ENCODE peak calls at places on chromosomes 7 and 10, in nine cellular contexts. K, F, D, H, N, J, Y, M and I are unnamed samples.

GRCh38 chr10:37752309-37752875 is 105.0 kb downstream of the ZNF248 start:
- DNase-seq in K (no peak), F (no peak), D (no peak), H (no peak), N (no peak), J (no peak), Y (no peak), M (no peak), I (no peak)

GRCh38 chr10:6141296-6142151 is 52.7 kb downstream of the RBM17 start:
- DNase-seq in K (no peak), F (no peak), D (no peak), H (no peak), N (no peak), J (no peak), Y (no peak), M (no peak), I (peak; percentile 81)

GRCh38 chr10:20596911-20597310 is 300.2 kb downstream of the NEBL start:
- DNase-seq in K (no peak), F (no peak), D (no peak), H (no peak), N (no peak), J (no peak), Y (no peak), M (no peak), I (no peak)

GRCh38 chr10:43890124-43890523 is 241.4 kb upstream of the ZNF32 start:
- DNase-seq in K (no peak), F (no peak), D (no peak), H (no peak), N (no peak), J (no peak), Y (no peak), M (no peak), I (no peak)

GRCh38 chr10:72875250-72876055 is 18.1 kb upstream of the OIT3 start:
- DNase-seq in K (no peak), F (no peak), D (no peak), H (no peak), N (no peak), J (no peak), Y (no peak), M (peak; percentile 48), I (no peak)

GRCh38 chr10:107383357-107383756 is 218.9 kb upstream of the SORCS1 start:
- DNase-seq in K (no peak), F (no peak), D (no peak), H (no peak), N (no peak), J (no peak), Y (no peak), M (no peak), I (no peak)

GRCh38 chr7:25669954-25670841 is 441.9 kb upstream of the NPVF start:
- DNase-seq in K (peak; percentile 83), F (no peak), D (peak; percentile 24), H (no peak), N (peak; percentile 44), J (no peak), Y (no peak), M (no peak), I (peak; percentile 70)

GRCh38 chr7:2015251-2015871 is 217.4 kb downstream of the MAD1L1 start:
- DNase-seq in K (peak; percentile 44), F (peak; percentile 20), D (no peak), H (peak; percentile 69), N (no peak), J (no peak), Y (no peak), M (no peak), I (peak; percentile 4)

GRCh38 chr10:62934258-62934657 is 118.1 kb upstream of the EGR2 start:
- DNase-seq in K (no peak), F (no peak), D (no peak), H (no peak), N (no peak), J (no peak), Y (no peak), M (no peak), I (no peak)

GRCh38 chr10:22550732-22551131 is 163.6 kb downstream of the PIP4K2A start:
- DNase-seq in K (no peak), F (peak; percentile 51), D (peak; percentile 44), H (peak; percentile 87), N (no peak), J (peak; percentile 48), Y (no peak), M (peak; percentile 7), I (peak; percentile 71)

GRCh38 chr7:29192811-29193210 is 1.8 kb upstream of the CHN2 start:
- DNase-seq in K (no peak), F (no peak), D (no peak), H (no peak), N (no peak), J (no peak), Y (no peak), M (no peak), I (no peak)

GRCh38 chr10:79202188-79203013 is 133.6 kb downstream of the ZMIZ1 start:
- DNase-seq in K (peak; percentile 83), F (peak; percentile 65), D (peak; percentile 38), H (peak; percentile 84), N (no peak), J (no peak), Y (no peak), M (no peak), I (no peak)

DNA sequence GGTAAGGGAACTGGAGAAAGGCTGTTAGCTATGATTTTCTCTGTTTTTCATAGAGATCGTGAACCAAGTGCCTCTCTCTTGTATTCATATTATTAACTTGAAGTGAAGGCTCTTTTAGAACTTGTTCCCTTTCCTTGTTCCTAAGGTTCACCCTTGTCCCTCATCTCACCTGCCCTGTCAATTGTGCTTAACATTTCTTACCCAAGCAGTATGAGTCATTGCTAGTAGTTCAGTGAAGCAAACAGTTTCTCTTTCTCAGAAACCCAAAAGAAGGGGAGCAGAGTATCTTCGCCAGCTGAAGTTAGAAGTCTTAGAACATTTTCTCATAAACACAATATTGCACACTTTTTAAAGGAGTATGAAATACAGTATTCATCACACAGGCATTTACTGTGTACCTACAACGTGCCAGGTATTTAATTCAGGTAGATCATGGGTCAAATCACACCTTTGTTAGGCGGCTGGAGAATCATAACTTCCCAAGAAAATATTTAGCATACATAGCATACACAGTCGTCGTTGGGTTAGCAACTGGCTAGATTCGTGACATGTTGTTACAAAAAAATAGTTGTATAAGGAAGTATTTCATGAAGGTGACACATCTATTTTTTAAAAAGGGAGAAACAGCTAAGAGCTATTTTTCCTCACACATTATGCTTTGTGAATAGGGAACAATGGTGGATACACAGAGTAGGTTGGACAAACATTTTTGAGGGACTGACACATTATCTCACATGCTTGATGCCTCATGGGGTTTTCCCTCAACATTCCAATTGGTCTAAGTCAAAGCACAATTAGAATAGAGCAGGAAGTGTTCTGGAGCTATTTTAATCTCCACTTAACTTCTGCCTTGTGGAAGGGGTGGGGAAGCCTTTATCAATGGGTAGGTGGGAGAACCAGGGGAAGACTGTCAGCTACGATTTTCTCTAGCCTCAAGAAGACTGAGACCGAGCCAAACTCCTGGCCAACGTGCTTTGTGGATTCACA is 13.2 kb downstream of the HDAC9 start:
- DNase-seq in K (no peak), F (peak; percentile 26), D (no peak), H (no peak), N (no peak), J (no peak), Y (no peak), M (no peak), I (no peak)
- H3K27ac ChIP-seq in K (no peak overlapping the region), F (peak overlapping the region; percentile 9), D (peak overlapping the region; percentile 70), H (peak overlapping the region; percentile 67), N (peak overlapping the region; percentile 6), J (peak overlapping the region; percentile 87), Y (peak overlapping the region; percentile 86), M (peak overlapping the region; percentile 61), I (peak overlapping the region; percentile 97)

GRCh38 chr7:123633553-123633952 is 22.1 kb upstream of the LMOD2 start:
- DNase-seq in K (no peak), F (no peak), D (no peak), H (no peak), N (no peak), J (no peak), Y (no peak), M (no peak), I (no peak)

GRCh38 chr7:123632808-123633207 is 22.9 kb upstream of the LMOD2 start:
- DNase-seq in K (no peak), F (no peak), D (no peak), H (no peak), N (no peak), J (no peak), Y (no peak), M (no peak), I (no peak)

GRCh38 chr7:123637203-123637602 is 18.5 kb upstream of the LMOD2 start:
- DNase-seq in K (no peak), F (no peak), D (no peak), H (no peak), N (no peak), J (no peak), Y (no peak), M (no peak), I (no peak)

GRCh38 chr7:123637878-123638277 is 17.8 kb upstream of the LMOD2 start:
- DNase-seq in K (no peak), F (no peak), D (no peak), H (no peak), N (no peak), J (no peak), Y (no peak), M (no peak), I (no peak)

DNA sequence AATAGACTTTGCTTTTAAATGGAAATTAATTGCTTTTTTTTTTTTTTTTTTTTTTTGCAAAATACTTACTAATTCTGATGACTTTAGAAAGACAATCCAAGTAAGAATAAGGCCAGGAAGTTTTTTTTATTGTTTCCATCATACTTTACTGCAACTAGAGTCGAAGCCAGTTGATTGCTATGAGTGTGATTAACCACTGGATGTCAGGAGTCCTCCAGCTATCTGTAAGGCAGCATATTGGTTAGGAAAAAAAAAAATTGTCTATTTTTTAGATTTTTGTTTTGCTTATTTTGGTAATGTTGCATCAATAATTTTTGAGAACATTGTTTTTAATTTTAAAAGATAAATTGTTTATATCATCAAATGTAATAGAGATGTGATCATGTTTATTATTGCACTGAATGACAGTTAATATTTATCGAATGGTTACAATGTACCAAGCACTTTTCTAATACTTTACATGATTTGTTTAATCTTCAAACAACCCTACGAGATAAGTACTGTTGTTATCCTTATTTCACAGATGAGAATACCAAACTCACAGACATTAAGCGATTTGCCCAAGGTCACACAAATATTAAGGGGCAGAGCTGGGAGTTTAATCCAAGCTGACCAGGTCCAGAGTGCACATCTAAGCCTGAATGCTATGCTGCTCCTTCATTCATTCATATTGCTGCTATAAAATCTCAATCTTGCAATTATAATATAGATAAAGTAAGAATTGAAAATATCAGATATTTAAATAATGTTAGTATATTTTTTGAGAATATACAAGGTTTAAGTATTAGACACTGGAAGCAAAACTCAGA is 19.9 kb upstream of the LMOD2 start:
- DNase-seq in K (no peak), F (no peak), D (no peak), H (no peak), N (no peak), J (no peak), Y (no peak), M (peak; percentile 29), I (no peak)
- H3K36me3 ChIP-seq in K (no peaks in the 10 kb centered on the region), F (no peaks in the 10 kb centered on the region), D (no peaks in the 10 kb centered on the region), H (no peaks in the 10 kb centered on the region), N (no peaks in the 10 kb centered on the region), J (no peaks in the 10 kb centered on the region), Y (no peaks in the 10 kb centered on the region), M (no peaks in the 10 kb centered on the region), I (no peaks in the 10 kb centered on the region)

GRCh38 chr7:711093-711966 is 15.2 kb upstream of the DNAAF5 start:
- DNase-seq in K (peak; percentile 66), F (no peak), D (no peak), H (peak; percentile 81), N (no peak), J (no peak), Y (no peak), M (no peak), I (no peak)
- H3K27ac ChIP-seq in K (peak overlapping the region; percentile 63), F (peak overlapping the region; percentile 74), D (no peak overlapping the region), H (peak overlapping the region; percentile 46), N (peak overlapping the region; percentile 57), J (no peak overlapping the region), Y (no peak overlapping the region), M (peak overlapping the region; percentile 26), I (no peak overlapping the region)

GRCh38 chr7:30451539-30452277 is 26.9 kb downstream of the NOD1 start:
- DNase-seq in K (peak; percentile 57), F (no peak), D (no peak), H (no peak), N (no peak), J (no peak), Y (no peak), M (no peak), I (no peak)
- H3K36me3 ChIP-seq in K (peaks cover 76% of the 10 kb centered on the region), F (peaks cover 79% of the 10 kb centered on the region), D (peaks cover 18% of the 10 kb centered on the region), H (peaks cover 100% of the 10 kb centered on the region), N (peaks cover 100% of the 10 kb centered on the region), J (no peaks in the 10 kb centered on the region), Y (peaks cover 76% of the 10 kb centered on the region), M (peaks cover 3% of the 10 kb centered on the region), I (peaks cover 2% of the 10 kb centered on the region)